ENCODE peak calls at places on chromosomes 6 and 20, in eight cellular contexts. U is PC-3; X is HFFc6; N is HCT116; I is right atrium auricular region; G is sigmoid colon; S is CD8-positive, alpha-beta T cell; P is RWPE1. T is an unnamed sample.

GRCh38 chr20:54156981-54157835 is 16.6 kb downstream of the CYP24A1 start:
- DNase-seq in U (no peak), X (no peak), N (no peak), I (no peak), G (no peak), S (no peak), P (no peak), T (no peak)

GRCh38 chr6:127186889-127187288 is 68.4 kb downstream of the RSPO3 start:
- DNase-seq in U (peak), X (no peak), N (peak), I (peak), G (no peak), S (peak), P (no peak), T (peak)

GRCh38 chr6:149084026-149084425 is 233.5 kb upstream of the TAB2 start:
- DNase-seq in U (no peak), X (no peak), N (no peak), I (no peak), G (no peak), S (no peak), P (no peak), T (no peak)

GRCh38 chr20:56778765-56779195 is 149.7 kb downstream of the TFAP2C start:
- DNase-seq in U (no peak), X (peak), N (no peak), I (no peak), G (no peak), S (no peak), P (no peak), T (no peak)

GRCh38 chr6:34341481-34341971 is 50.9 kb downstream of the NUDT3 start:
- DNase-seq in U (peak), X (peak), N (no peak), I (no peak), G (peak), S (no peak), P (peak), T (no peak)

GRCh38 chr20:13260620-13261279 is 39.7 kb downstream of the ISM1 start:
- DNase-seq in U (no peak), X (no peak), N (no peak), I (no peak), G (no peak), S (no peak), P (no peak), T (no peak)

GRCh38 chr6:11322252-11322885 is 89.9 kb upstream of the NEDD9 start:
- DNase-seq in U (peak), X (no peak), N (no peak), I (no peak), G (no peak), S (no peak), P (no peak), T (no peak)

GRCh38 chr20:4691753-4692152 is 30.0 kb upstream of the PRND start:
- DNase-seq in U (peak), X (no peak), N (no peak), I (no peak), G (no peak), S (no peak), P (no peak), T (no peak)

GRCh38 chr6:28134015-28134414 is 7.7 kb upstream of the ZKSCAN8 start:
- DNase-seq in U (peak), X (peak), N (peak), I (no peak), G (no peak), S (no peak), P (no peak), T (no peak)

GRCh38 chr20:43752561-43753301 is 25.9 kb upstream of the GTSF1L start:
- DNase-seq in U (peak), X (peak), N (no peak), I (no peak), G (no peak), S (peak), P (no peak), T (no peak)

GRCh38 chr6:3455121-3455489 is 1.7 kb downstream of the SLC22A23 start:
- DNase-seq in U (peak), X (no peak), N (no peak), I (no peak), G (no peak), S (peak), P (peak), T (no peak)

GRCh38 chr6:6751197-6751596 is 162.7 kb downstream of the LY86 start:
- DNase-seq in U (no peak), X (no peak), N (no peak), I (no peak), G (no peak), S (no peak), P (no peak), T (no peak)

GRCh38 chr6:31068738-31069340 is 43.5 kb downstream of the C6orf15 start:
- DNase-seq in U (peak), X (peak), N (peak), I (peak), G (peak), S (peak), P (peak), T (peak)

GRCh38 chr6:71478834-71479541 is 190.4 kb downstream of the OGFRL1 start:
- DNase-seq in U (peak), X (peak), N (no peak), I (no peak), G (no peak), S (no peak), P (peak), T (no peak)

GRCh38 chr20:63417213-63418120 is 55.0 kb downstream of the KCNQ2 start:
- DNase-seq in U (no peak), X (no peak), N (no peak), I (no peak), G (no peak), S (no peak), P (no peak), T (no peak)

GRCh38 chr6:34459899-34460593 is 5.8 kb upstream of the PACSIN1 start:
- DNase-seq in U (peak), X (no peak), N (peak), I (no peak), G (no peak), S (peak), P (peak), T (no peak)

GRCh38 chr6:42929928-42930360 is 664 bp downstream of the CNPY3 start:
- DNase-seq in U (peak), X (peak), N (no peak), I (no peak), G (peak), S (peak), P (peak), T (no peak)

GRCh38 chr20:60851826-60852704 is 400.0 kb upstream of the CDH4 start:
- DNase-seq in U (no peak), X (no peak), N (no peak), I (no peak), G (no peak), S (no peak), P (peak), T (no peak)
- TF ChIP-seq CTCF in U (peak), X (peak), N (no peak), I (no peak), G (no peak), S (no peak), P (no peak), T (no peak)

GRCh38 chr20:17441745-17442144 is 89.4 kb downstream of the BFSP1 start:
- DNase-seq in U (no peak), X (no peak), N (no peak), I (no peak), G (no peak), S (no peak), P (no peak), T (no peak)
- TF ChIP-seq CTCF in U (no peak), X (no peak), N (no peak), I (no peak), G (no peak), S (no peak), P (no peak), T (no peak)

GRCh38 chr6:152993431-152993830 is 9.1 kb downstream of the MTRF1L start:
- DNase-seq in U (no peak), X (no peak), N (peak), I (no peak), G (no peak), S (no peak), P (no peak), T (no peak)
- TF ChIP-seq CTCF in U (peak), X (peak), N (peak), I (no peak), G (no peak), S (no peak), P (no peak), T (no peak)

GRCh38 chr20:46402236-46402886 is 4.1 kb downstream of the ELMO2 start:
- DNase-seq in U (no peak), X (peak), N (no peak), I (no peak), G (no peak), S (no peak), P (no peak), T (no peak)

GRCh38 chr20:46408281-46408731 is 1.9 kb upstream of the ELMO2 start:
- DNase-seq in U (peak), X (no peak), N (no peak), I (no peak), G (no peak), S (no peak), P (peak), T (no peak)

GRCh38 chr20:46406986-46407670 is 713 bp upstream of the ELMO2 start:
- DNase-seq in U (peak), X (peak), N (peak), I (peak), G (peak), S (peak), P (peak), T (peak)

GRCh38 chr20:46407671-46407996 is 1.2 kb upstream of the ELMO2 start:
- DNase-seq in U (no peak), X (no peak), N (no peak), I (no peak), G (no peak), S (no peak), P (no peak), T (no peak)

DNA sequence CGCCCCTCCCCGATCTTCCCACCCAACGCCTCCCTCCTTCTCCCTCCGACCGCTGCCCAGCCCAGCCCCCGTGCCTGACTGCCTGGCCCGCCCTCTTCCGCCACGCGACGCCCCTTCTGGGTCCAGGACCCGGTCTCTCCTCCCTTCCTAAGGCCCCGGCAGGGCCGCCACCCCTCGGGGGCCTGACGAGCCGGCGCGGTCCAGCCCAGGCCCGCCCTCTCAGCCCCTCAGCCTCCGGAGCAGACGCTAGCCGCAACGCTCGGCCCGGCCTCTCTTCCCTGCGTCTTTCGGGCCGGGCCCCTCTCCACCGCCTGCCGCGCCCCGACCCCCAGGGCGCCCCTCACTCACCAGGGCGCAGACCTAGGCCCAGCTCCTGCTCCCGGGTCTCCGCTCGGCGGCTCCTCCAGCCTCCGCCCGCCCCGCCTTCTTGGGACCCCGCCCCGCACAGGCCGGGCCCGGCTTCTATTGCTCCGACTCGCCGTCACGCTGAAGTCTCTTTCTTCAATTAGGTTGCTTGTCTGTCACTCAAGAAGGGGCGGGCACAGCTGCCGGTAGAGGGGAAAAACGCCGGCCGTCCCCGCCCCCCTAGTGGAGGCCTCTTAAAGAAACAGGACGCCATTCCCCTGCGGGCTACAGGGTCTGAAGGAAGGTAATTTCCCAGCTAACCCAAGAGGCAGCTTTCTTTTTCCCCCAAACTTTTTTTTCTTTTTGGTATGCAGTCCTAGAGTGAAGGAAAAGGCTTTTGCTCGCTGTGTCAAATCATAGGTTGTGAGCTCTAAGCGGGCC is at the start of gene ELMO2:
- DNase-seq in U (peak), X (peak), N (peak), I (peak), G (peak), S (peak), P (peak), T (peak)
- TF ChIP-seq CTCF in U (no peak), X (peak), N (no peak), I (no peak), G (no peak), S (no peak), P (no peak), T (no peak)